ENCODE peak calls at places on chromosomes 12 and 14, in seven cellular contexts. O is cardiac muscle cell; E is CD4-positive, alpha-beta T cell; M is NCI-H226; T is lower leg skin; I is anterior cingulate cortex; N is CD8-positive, alpha-beta T cell. L is an unnamed sample.

GRCh38 chr12:59977779-59978178 is 381.9 kb downstream of the SLC16A7 start:
- DNase-seq in I (no peak), T (no peak), E (no peak), N (no peak), O (no peak), M (peak; percentile 12), L (no peak)

GRCh38 chr14:20609215-20610001 is 18.2 kb upstream of the RNASE12 start:
- DNase-seq in I (peak; percentile 83), M (peak; percentile 62), N (peak; percentile 53), T (peak; percentile 91), O (peak; percentile 88), E (peak; percentile 42), L (peak; percentile 53)

GRCh38 chr14:94474581-94475031 is 1.4 kb downstream of the SERPINA9 start:
- DNase-seq in M (no peak), N (no peak), E (no peak), T (peak; percentile 52), I (no peak), O (no peak), L (no peak)

GRCh38 chr12:85279449-85280137 is 427 bp upstream of the ALX1 start:
- DNase-seq in I (no peak), M (no peak), E (no peak), T (no peak), O (no peak), N (no peak), L (no peak)

GRCh38 chr14:99377951-99378350 is 102.7 kb downstream of the SETD3 start:
- DNase-seq in O (no peak), E (no peak), N (no peak), M (no peak), I (no peak), T (no peak), L (no peak)

GRCh38 chr14:49992901-49993335 is 100.0 kb downstream of the ARF6 start:
- DNase-seq in O (no peak), E (no peak), N (no peak), I (no peak), M (no peak), T (no peak), L (no peak)

GRCh38 chr12:89796798-89797382 is 88.3 kb upstream of the ATP2B1 start:
- DNase-seq in E (no peak), T (no peak), O (no peak), M (peak; percentile 45), N (no peak), I (no peak), L (no peak)

GRCh38 chr12:93836616-93837260 is 159.6 kb downstream of the CRADD start:
- DNase-seq in N (no peak), O (no peak), E (no peak), I (no peak), T (no peak), M (no peak), L (no peak)

GRCh38 chr12:75556306-75556899 is 45.0 kb upstream of the KRR1 start:
- DNase-seq in M (no peak), I (no peak), N (no peak), O (no peak), E (no peak), T (no peak), L (no peak)

GRCh38 chr12:64572241-64572640 is 38.1 kb upstream of the RASSF3 start:
- DNase-seq in O (no peak), N (no peak), I (no peak), M (no peak), E (no peak), T (no peak), L (no peak)

GRCh38 chr14:106665814-106666213 is 1139.4 kb downstream of the TMEM121 start:
- DNase-seq in I (no peak), N (no peak), O (no peak), T (no peak), E (peak; percentile 26), M (no peak), L (no peak)

L was measured in pulmonary artery endothelial cell.